ENCODE peak calls at places on chromosomes 4 and X, in ten cellular contexts. U is smooth muscle cell of the brain vasculature; P is DMS79; V is AG04450; Z is frontal cortex; N is endothelial cell; O is stimulated activated CD4-positive, alpha-beta T cell treated with anti-CD3 and anti-CD28 coated beads, Interleukin-2, amount 100 ng/mL, for 24 hours; D is activated T-cell treated with anti-CD3 and anti-CD28 coated beads for 1 hour; J is adrenal gland; X is T-helper 2 cell. W is an unnamed sample.

GRCh38 chrX:57929373-57929772 is 19.1 kb upstream of the ZXDA start:
- DNase-seq in N (no peak), X (peak), P (no peak), D (no peak), U (no peak), Z (no peak), O (no peak), V (no peak), J (no peak), W (no peak)

GRCh38 chr4:41880840-41881831 is 54.1 kb upstream of the TMEM33 start:
- DNase-seq in N (peak), J (no peak), U (no peak), O (no peak), V (no peak), Z (no peak), P (no peak), D (no peak), X (no peak), W (no peak)

GRCh38 chr4:152415980-152416379 is 119.9 kb downstream of the FBXW7 start:
- DNase-seq in J (no peak), Z (no peak), U (no peak), P (no peak), N (no peak), D (no peak), O (no peak), V (peak), X (no peak), W (no peak)

GRCh38 chr4:121428721-121429120 is 47.9 kb upstream of the QRFPR start:
- DNase-seq in V (no peak), D (no peak), U (no peak), X (no peak), Z (no peak), J (no peak), N (no peak), P (no peak), O (no peak), W (no peak)

GRCh38 chrX:153646620-153647373 is at the start of gene DUSP9:
- DNase-seq in V (no peak), U (no peak), D (no peak), P (no peak), Z (peak), X (no peak), O (no peak), N (peak), J (peak), W (peak)

GRCh38 chr4:16667464-16667863 is 231.0 kb downstream of the LDB2 start:
- DNase-seq in J (no peak), D (no peak), Z (no peak), X (no peak), V (peak), U (no peak), P (no peak), N (no peak), O (no peak), W (no peak)

GRCh38 chr4:152605641-152606304 is 69.9 kb upstream of the FBXW7 start:
- DNase-seq in X (no peak), P (no peak), Z (no peak), V (no peak), J (peak), N (no peak), U (no peak), O (no peak), D (no peak), W (no peak)

GRCh38 chr4:74394476-74395136 is 29.7 kb downstream of the EREG start:
- DNase-seq in U (no peak), X (no peak), D (no peak), V (no peak), O (no peak), N (no peak), P (no peak), Z (no peak), J (no peak), W (no peak)

GRCh38 chrX:148500428-148501120 is at the start of gene AFF2:
- DNase-seq in N (peak), X (peak), U (no peak), V (no peak), P (no peak), Z (peak), D (peak), O (peak), J (peak), W (peak)